ENCODE peak calls at places on chromosomes 11 and 22, in five cellular contexts. Y is EL; E is A673; A is activated naive CD4-positive, alpha-beta T cell; C is esophagus squamous epithelium. R is an unnamed sample.

GRCh38 chr22:19847345-19847632 is 7.4 kb downstream of the GNB1L start:
- DNase-seq in E (no peak), C (no peak), Y (no peak), A (no peak), R (no peak)

GRCh38 chr11:27468643-27469332 is 3.8 kb downstream of the LGR4 start:
- DNase-seq in Y (peak), C (no peak), A (no peak), E (no peak), R (no peak)

GRCh38 chr11:33025339-33025722 is 9.7 kb downstream of the DEPDC7 start:
- DNase-seq in A (no peak), C (no peak), E (no peak), Y (no peak), R (no peak)

GRCh38 chr11:33557201-33557600 is 143.4 kb downstream of the C11orf91 start:
- DNase-seq in C (no peak), Y (peak), A (no peak), E (no peak), R (peak)

GRCh38 chr11:11691296-11692141 is 69.7 kb upstream of the GALNT18 start:
- DNase-seq in E (no peak), Y (no peak), A (no peak), C (no peak), R (no peak)

GRCh38 chr22:26065847-26066246 is 103.4 kb upstream of the SEZ6L start:
- DNase-seq in A (no peak), C (no peak), E (no peak), Y (no peak), R (no peak)

GRCh38 chr11:110184974-110185597 is 91.9 kb downstream of the ZC3H12C start:
- DNase-seq in A (no peak), Y (peak), E (no peak), C (no peak), R (no peak)

GRCh38 chr11:119728226-119728626 is 774 bp downstream of the NECTIN1 start:
- DNase-seq in C (no peak), Y (no peak), E (no peak), A (no peak), R (peak)

GRCh38 chr11:115161876-115162275 is 342.3 kb downstream of the CADM1 start:
- DNase-seq in Y (no peak), C (no peak), E (no peak), A (no peak), R (no peak)

GRCh38 chr11:124863137-124863825 is 2.0 kb upstream of the ROBO3 start:
- DNase-seq in E (no peak), C (no peak), A (no peak), Y (peak), R (peak)

GRCh38 chr11:67401495-67402191 is at the start of gene PPP1CA:
- DNase-seq in A (peak), E (peak), Y (peak), C (peak), R (peak)

GRCh38 chr11:84089072-84090057 is 803.2 kb upstream of the CCDC90B start:
- DNase-seq in Y (no peak), E (peak), C (no peak), A (no peak), R (no peak)

GRCh38 chr11:6812391-6813005 is 13.0 kb upstream of the OR6A2 start:
- DNase-seq in Y (peak), C (no peak), E (peak), A (no peak), R (peak)

GRCh38 chr22:25223269-25223850 is 3.9 kb downstream of the CRYBB2 start:
- DNase-seq in E (no peak), A (no peak), Y (no peak), C (no peak), R (no peak)

GRCh38 chr22:44707752-44708151 is 5.7 kb downstream of the PRR5 start:
- DNase-seq in E (no peak), Y (peak), C (no peak), A (no peak), R (no peak)

GRCh38 chr11:3230636-3231549 is 1.3 kb downstream of the MRGPRE start:
- DNase-seq in E (no peak), Y (no peak), A (no peak), C (no peak), R (peak)

GRCh38 chr11:4178813-4179662 is 84.4 kb downstream of the RRM1 start:
- DNase-seq in E (no peak), Y (no peak), C (no peak), A (no peak), R (peak)

GRCh38 chr22:20779014-20779812 is 5.3 kb downstream of the SERPIND1 start:
- DNase-seq in Y (no peak), C (no peak), A (no peak), E (no peak), R (no peak)

GRCh38 chr11:95608093-95608492 is 181.5 kb downstream of the FAM76B start:
- DNase-seq in E (no peak), A (no peak), Y (no peak), C (no peak), R (no peak)

GRCh38 chr11:117851091-117851490 is 25.4 kb downstream of the FXYD6 start:
- DNase-seq in C (no peak), Y (no peak), E (peak), A (no peak), R (no peak)

GRCh38 chr11:92302766-92303165 is 78.1 kb downstream of the FAT3 start:
- DNase-seq in Y (peak), C (no peak), E (no peak), A (no peak), R (no peak)

GRCh38 chr11:70881948-70882715 is 370.2 kb downstream of the SHANK2 start:
- DNase-seq in E (no peak), A (no peak), C (no peak), Y (no peak), R (no peak)

GRCh38 chr11:36002196-36002595 is 58.3 kb downstream of the LDLRAD3 start:
- DNase-seq in E (peak), Y (no peak), A (no peak), C (no peak), R (no peak)

GRCh38 chr22:49632199-49633009 is 195.3 kb downstream of the BRD1 start:
- DNase-seq in A (peak), C (no peak), Y (no peak), E (peak), R (peak)

GRCh38 chr11:72743321-72744221 is 8.6 kb downstream of the ARAP1 start:
- DNase-seq in Y (no peak), C (no peak), E (no peak), A (no peak), R (no peak)

GRCh38 chr22:26589367-26589844 is 526 bp downstream of the TPST2 start:
- DNase-seq in A (peak), Y (peak), C (no peak), E (peak), R (peak)

GRCh38 chr11:70901951-70902521 is 350.3 kb downstream of the SHANK2 start:
- DNase-seq in E (peak), C (no peak), A (no peak), Y (no peak), R (no peak)

GRCh38 chr22:41442240-41442792 is 4.3 kb downstream of the TOB2 start:
- DNase-seq in Y (no peak), E (no peak), A (no peak), C (no peak), R (no peak)

GRCh38 chr11:18393581-18394299 is 623 bp upstream of the LDHA start:
- DNase-seq in A (no peak), E (no peak), C (no peak), Y (no peak), R (no peak)

GRCh38 chr11:70544774-70545625 is 146.7 kb downstream of the CTTN start:
- DNase-seq in Y (no peak), E (no peak), A (no peak), C (no peak), R (no peak)

GRCh38 chr11:12842933-12843636 is 166.0 kb upstream of the RASSF10 start:
- DNase-seq in Y (peak), C (no peak), E (peak), A (no peak), R (no peak)

GRCh38 chr22:17205432-17205831 is 13.8 kb downstream of the ADA2 start:
- DNase-seq in E (peak), Y (no peak), C (no peak), A (no peak), R (no peak)

GRCh38 chr22:27997538-27997937 is 78.5 kb upstream of the PITPNB start:
- DNase-seq in A (no peak), C (no peak), E (no peak), Y (peak), R (peak)

GRCh38 chr11:15101072-15101701 is 13.5 kb upstream of the INSC start:
- DNase-seq in Y (peak), E (peak), C (no peak), A (peak), R (peak)

GRCh38 chr11:69841859-69842698 is 22.9 kb upstream of the FGF3 start:
- DNase-seq in E (peak), Y (peak), C (no peak), A (no peak), R (peak)

GRCh38 chr11:132649277-132649676 is 883.0 kb downstream of the OPCML start:
- DNase-seq in E (no peak), Y (no peak), A (no peak), C (no peak), R (no peak)

R was measured in AG20443.